ENCODE peak calls at places on chromosomes 13 and 19, in four cellular contexts. T, I, S and G are unnamed samples.

GRCh38 chr13:43227721-43228120 is 204.3 kb downstream of the DNAJC15 start:
- DNase-seq in T (no peak), I (no peak), S (no peak), G (no peak)

GRCh38 chr13:85565652-85566051 is 233.6 kb downstream of the SLITRK6 start:
- DNase-seq in T (no peak), I (no peak), S (no peak), G (no peak)

GRCh38 chr19:7888145-7888825 is at the start of gene LRRC8E:
- DNase-seq in T (peak), I (peak), S (peak), G (no peak)

GRCh38 chr13:110499621-110500281 is 61.8 kb downstream of the RAB20 start:
- DNase-seq in T (no peak), I (no peak), S (no peak), G (no peak)

GRCh38 chr13:112069727-112070300 is 2.9 kb downstream of the SOX1 start:
- DNase-seq in T (no peak), I (no peak), S (no peak), G (no peak)

GRCh38 chr19:5091576-5092215 is 122.8 kb downstream of the KDM4B start:
- DNase-seq in T (no peak), I (no peak), S (no peak), G (no peak)

GRCh38 chr13:98927954-98928927 is 49.6 kb downstream of the DOCK9 start:
- DNase-seq in T (no peak), I (no peak), S (no peak), G (no peak)

GRCh38 chr13:31885994-31886393 is 145.6 kb upstream of the FRY start:
- DNase-seq in T (no peak), I (no peak), S (no peak), G (no peak)

GRCh38 chr19:41328818-41329220 is 18.8 kb downstream of the CCDC97 start:
- DNase-seq in T (no peak), I (no peak), S (no peak), G (peak)

GRCh38 chr19:18751571-18751970 is 39.5 kb downstream of the COMP start:
- DNase-seq in T (no peak), I (no peak), S (no peak), G (no peak)

GRCh38 chr13:101660711-101661110 is 208.2 kb downstream of the ITGBL1 start:
- DNase-seq in T (no peak), I (no peak), S (no peak), G (no peak)

GRCh38 chr19:6362024-6362344 is 653 bp downstream of the CLPP start:
- DNase-seq in T (peak), I (no peak), S (no peak), G (no peak)

GRCh38 chr13:60671386-60671785 is 274.4 kb downstream of the TDRD3 start:
- DNase-seq in T (no peak), I (no peak), S (no peak), G (no peak)

GRCh38 chr13:114112231-114112825 is 20.1 kb downstream of the RASA3 start:
- DNase-seq in T (no peak), I (peak), S (no peak), G (no peak)

GRCh38 chr13:22549126-22549525 is 631.7 kb upstream of the SGCG start:
- DNase-seq in T (no peak), I (no peak), S (no peak), G (no peak)

GRCh38 chr19:29568036-29568788 is 37.9 kb upstream of the POP4 start:
- DNase-seq in T (no peak), I (peak), S (no peak), G (no peak)

GRCh38 chr13:51361111-51361510 is 21.6 kb downstream of the SERPINE3 start:
- DNase-seq in T (no peak), I (no peak), S (no peak), G (no peak)

GRCh38 chr13:52085416-52085815 is 43.5 kb downstream of the NEK5 start:
- DNase-seq in T (no peak), I (no peak), S (no peak), G (no peak)

GRCh38 chr13:110869805-110870706 is 44.8 kb downstream of the ANKRD10 start:
- DNase-seq in T (peak), I (peak), S (no peak), G (peak)

GRCh38 chr19:40412866-40413265 is 312 bp downstream of the PRX start:
- DNase-seq in T (no peak), I (no peak), S (no peak), G (no peak)

GRCh38 chr19:10603873-10604459 is 16.9 kb upstream of the AP1M2 start:
- DNase-seq in T (no peak), I (no peak), S (peak), G (no peak)

GRCh38 chr19:18223860-18224524 is 2.2 kb downstream of the PDE4C start:
- DNase-seq in T (no peak), I (no peak), S (peak), G (peak)

GRCh38 chr13:99288069-99288468 is 19.1 kb downstream of the GPR183 start:
- DNase-seq in T (no peak), I (no peak), S (no peak), G (no peak)

GRCh38 chr19:19303411-19303810 is 16.9 kb downstream of the SUGP1 start:
- DNase-seq in T (no peak), I (no peak), S (no peak), G (no peak)

GRCh38 chr19:23437901-23438300 is 42.6 kb upstream of the ZNF91 start:
- DNase-seq in T (no peak), I (no peak), S (no peak), G (peak)

GRCh38 chr19:4326837-4327251 is 11.8 kb downstream of the STAP2 start:
- DNase-seq in T (no peak), I (no peak), S (peak), G (no peak)

GRCh38 chr19:3612901-3613741 is 6.4 kb upstream of the TBXA2R start:
- DNase-seq in T (no peak), I (no peak), S (no peak), G (no peak)

GRCh38 chr19:54137913-54138776 is 583 bp downstream of the CNOT3 start:
- DNase-seq in T (peak), I (peak), S (peak), G (peak)

GRCh38 chr13:25171517-25172302 is at the start of gene AMER2:
- DNase-seq in T (no peak), I (no peak), S (peak), G (no peak)

GRCh38 chr13:66994097-66994496 is 236.0 kb downstream of the PCDH9 start:
- DNase-seq in T (peak), I (peak), S (peak), G (peak)

GRCh38 chr13:55359067-55359466 is 1781.7 kb upstream of the PRR20A start:
- DNase-seq in T (no peak), I (no peak), S (no peak), G (no peak)

GRCh38 chr19:13637664-13638063 is 126.7 kb upstream of the MRI1 start:
- DNase-seq in T (no peak), I (no peak), S (no peak), G (no peak)

GRCh38 chr13:42893346-42893745 is 98.7 kb downstream of the EPSTI1 start:
- DNase-seq in T (no peak), I (no peak), S (no peak), G (no peak)

GRCh38 chr13:75489502-75490263 is 7.7 kb upstream of the TBC1D4 start:
- DNase-seq in T (no peak), I (no peak), S (no peak), G (peak)

GRCh38 chr19:54485846-54486245 is 12.8 kb upstream of the CDC42EP5 start:
- DNase-seq in T (no peak), I (no peak), S (no peak), G (no peak)

GRCh38 chr19:14400913-14401312 is 18.2 kb downstream of the DDX39A start:
- DNase-seq in T (peak), I (no peak), S (no peak), G (no peak)

GRCh38 chr19:10013834-10014618 is 743 bp downstream of the RDH8 start:
- DNase-seq in T (no peak), I (no peak), S (no peak), G (no peak)

GRCh38 chr13:44302233-44302632 is 71.4 kb upstream of the SERP2 start:
- DNase-seq in T (no peak), I (no peak), S (no peak), G (no peak)